ENCODE peak calls at places on chromosomes 7 and 10, in nine cellular contexts. X is psoas muscle; P is MCF 10A; E is bronchial epithelial cell; G is left ventricle myocardium inferior; H is CD8-positive, alpha-beta T cell; N is fibroblast of lung; A is AG10803; R is nephron progenitor cell. W is an unnamed sample.

GRCh38 chr7:69772699-69773436 is 174.6 kb downstream of the AUTS2 start:
- DNase-seq in R (no peak), G (no peak), P (no peak), H (no peak), E (no peak), N (no peak), A (no peak), X (no peak), W (no peak)

GRCh38 chr7:135164357-135165021 is 6.0 kb downstream of the CYREN start:
- DNase-seq in G (no peak), P (no peak), A (no peak), R (no peak), X (peak), H (no peak), E (no peak), N (no peak), W (no peak)

GRCh38 chr7:67056683-67057082 is 60.0 kb downstream of the TYW1 start:
- DNase-seq in R (no peak), E (no peak), X (no peak), A (no peak), H (no peak), N (no peak), G (no peak), P (no peak), W (no peak)

GRCh38 chr7:21568762-21569161 is 25.9 kb downstream of the DNAH11 start:
- DNase-seq in N (peak), H (no peak), P (peak), R (no peak), X (no peak), A (no peak), G (no peak), E (peak), W (no peak)

GRCh38 chr10:78745445-78745844 is 323.3 kb upstream of the ZMIZ1 start:
- DNase-seq in A (no peak), N (no peak), H (no peak), E (no peak), P (no peak), R (no peak), X (no peak), G (no peak), W (no peak)

GRCh38 chr10:85527610-85528317 is 838.8 kb downstream of the GRID1 start:
- DNase-seq in A (no peak), N (no peak), P (peak), H (no peak), E (peak), G (no peak), R (no peak), X (no peak), W (peak)

GRCh38 chr10:35388682-35389081 is 52.4 kb downstream of the CCNY start:
- DNase-seq in P (no peak), A (no peak), H (no peak), G (no peak), E (no peak), X (no peak), R (no peak), N (no peak), W (no peak)

GRCh38 chr10:68271104-68271882 is 39.4 kb upstream of the ATOH7 start:
- DNase-seq in A (peak), X (no peak), N (no peak), R (no peak), P (no peak), G (no peak), H (no peak), E (no peak), W (no peak)

GRCh38 chr7:120785056-120785455 is 72.9 kb downstream of the TSPAN12 start:
- DNase-seq in H (no peak), A (no peak), N (no peak), G (no peak), P (no peak), X (no peak), E (no peak), R (no peak), W (no peak)

DNA sequence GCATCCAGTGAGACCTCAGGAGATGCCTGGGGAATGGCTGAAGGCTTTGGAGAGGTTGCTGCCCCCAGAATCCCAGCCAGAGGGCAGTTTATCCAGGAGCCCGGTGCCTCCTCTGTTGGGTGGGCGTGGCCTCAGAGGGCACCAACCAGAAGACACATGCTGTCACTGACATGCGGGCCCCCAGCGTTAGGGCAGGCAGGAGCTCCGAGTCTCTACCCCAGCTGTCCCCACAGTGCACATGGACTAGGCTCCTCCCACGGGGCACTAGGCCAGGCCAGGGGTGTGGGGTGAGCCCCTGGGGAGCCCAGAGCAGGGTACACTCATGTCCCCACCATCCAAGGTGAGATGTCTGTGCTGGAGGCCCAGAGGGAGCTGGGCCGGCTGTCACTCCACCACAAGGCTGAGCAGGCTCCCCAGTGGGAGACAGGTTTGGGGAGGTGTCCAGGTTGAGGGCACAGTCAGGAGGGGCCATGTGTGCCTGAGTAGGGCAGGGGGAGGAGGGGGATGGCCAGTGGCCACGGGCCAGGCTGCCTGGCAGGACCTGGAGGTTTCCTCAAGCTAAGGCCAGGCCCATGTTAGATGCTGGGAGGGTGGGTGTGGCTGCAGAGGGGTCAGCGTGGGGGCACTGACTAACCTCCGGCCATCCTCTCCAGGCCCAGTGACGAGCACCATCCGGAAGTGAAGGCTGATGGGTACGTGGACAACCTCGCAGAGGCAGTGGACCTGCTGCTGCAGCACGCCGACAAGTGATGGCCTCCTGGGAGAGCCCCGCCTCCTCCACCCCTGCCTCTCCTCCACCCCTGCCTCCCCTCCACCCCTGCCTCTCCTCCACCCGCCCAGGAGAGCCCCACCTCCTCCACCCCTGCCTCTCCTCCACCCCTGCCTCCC is 131.3 kb downstream of the FAM53B start:
- DNase-seq in R (peak), P (no peak), X (peak), A (no peak), G (no peak), N (peak), E (no peak), H (no peak), W (no peak)
- TF ChIP-seq CTCF in R (no peak), P (no peak), X (no peak), A (no peak), G (no peak), N (no peak), E (no peak), H (no peak), W (no peak)

GRCh38 chr7:157521752-157522151 is 184.9 kb downstream of the DNAJB6 start:
- DNase-seq in R (no peak), P (no peak), G (no peak), X (no peak), E (no peak), N (no peak), A (no peak), H (no peak), W (no peak)
- TF ChIP-seq CTCF in R (no peak), P (no peak), G (no peak), X (no peak), E (no peak), N (no peak), A (no peak), H (no peak), W (no peak)

GRCh38 chr10:44966816-44967509 is 7.4 kb downstream of the RASSF4 start:
- DNase-seq in N (no peak), X (no peak), A (no peak), H (no peak), E (no peak), G (no peak), R (no peak), P (no peak), W (no peak)
- TF ChIP-seq CTCF in N (peak), X (peak), A (peak), H (no peak), E (no peak), G (peak), R (peak), P (peak), W (peak)

GRCh38 chr10:105063796-105064195 is 422.7 kb downstream of the SORCS3 start:
- DNase-seq in X (no peak), A (peak), R (peak), G (peak), P (peak), N (peak), E (peak), H (no peak), W (peak)
- TF ChIP-seq CTCF in X (no peak), A (peak), R (peak), G (peak), P (peak), N (peak), E (peak), H (no peak), W (peak)

GRCh38 chr10:71835671-71836593 is 15.1 kb downstream of the PSAP start:
- DNase-seq in E (no peak), P (peak), R (peak), H (no peak), A (peak), N (peak), G (peak), X (peak), W (no peak)

GRCh38 chr10:71836594-71836970 is 14.5 kb downstream of the PSAP start:
- DNase-seq in R (no peak), A (peak), E (no peak), G (no peak), X (no peak), P (no peak), N (no peak), H (no peak), W (no peak)

GRCh38 chr10:71834343-71834674 is 16.7 kb downstream of the PSAP start:
- DNase-seq in P (no peak), X (no peak), R (no peak), E (no peak), G (no peak), A (no peak), H (no peak), N (no peak), W (no peak)

GRCh38 chr10:71838264-71839211 is 12.5 kb downstream of the PSAP start:
- DNase-seq in R (no peak), H (no peak), X (no peak), G (no peak), P (peak), E (peak), A (peak), N (no peak), W (no peak)

DNA sequence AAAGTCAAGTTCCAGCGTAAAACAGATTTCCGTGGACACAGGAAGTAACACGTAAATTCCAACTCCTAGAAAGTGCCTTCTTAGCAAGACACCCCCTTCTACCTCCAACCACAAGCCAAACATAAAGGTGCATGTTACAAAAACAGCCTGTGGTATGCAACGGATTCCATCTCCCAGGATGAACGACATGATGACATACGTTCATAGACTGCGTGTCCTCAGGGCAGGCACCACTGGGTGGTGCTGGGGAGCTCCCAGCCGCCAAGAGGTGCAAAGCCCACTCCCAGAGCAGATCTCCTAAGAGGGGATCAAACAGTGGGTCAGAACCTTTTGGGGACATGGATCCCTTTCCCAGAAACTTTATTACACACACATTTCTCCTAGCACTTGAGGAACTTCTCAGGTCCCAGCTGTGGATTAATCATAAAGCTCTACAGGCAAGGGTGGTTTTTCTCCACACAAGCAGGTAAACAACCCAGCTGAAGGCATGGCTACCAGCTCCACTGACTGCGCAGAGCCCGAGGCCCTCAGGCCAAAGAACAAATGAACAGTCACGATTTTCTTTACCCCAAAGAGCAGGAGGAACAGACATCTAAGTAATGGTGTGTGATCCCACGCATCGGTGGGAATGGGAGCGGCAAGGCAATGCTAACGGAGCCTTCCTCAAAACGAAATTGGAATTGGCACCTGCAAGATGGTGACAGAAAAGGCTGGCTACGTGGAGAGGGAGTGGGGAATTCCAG is 13.8 kb downstream of the PSAP start:
- DNase-seq in N (no peak), P (peak), R (peak), X (no peak), A (no peak), G (no peak), E (no peak), H (no peak), W (peak)
- TF ChIP-seq CTCF in N (peak), P (peak), R (peak), X (peak), A (peak), G (peak), E (peak), H (no peak), W (peak)

DNA sequence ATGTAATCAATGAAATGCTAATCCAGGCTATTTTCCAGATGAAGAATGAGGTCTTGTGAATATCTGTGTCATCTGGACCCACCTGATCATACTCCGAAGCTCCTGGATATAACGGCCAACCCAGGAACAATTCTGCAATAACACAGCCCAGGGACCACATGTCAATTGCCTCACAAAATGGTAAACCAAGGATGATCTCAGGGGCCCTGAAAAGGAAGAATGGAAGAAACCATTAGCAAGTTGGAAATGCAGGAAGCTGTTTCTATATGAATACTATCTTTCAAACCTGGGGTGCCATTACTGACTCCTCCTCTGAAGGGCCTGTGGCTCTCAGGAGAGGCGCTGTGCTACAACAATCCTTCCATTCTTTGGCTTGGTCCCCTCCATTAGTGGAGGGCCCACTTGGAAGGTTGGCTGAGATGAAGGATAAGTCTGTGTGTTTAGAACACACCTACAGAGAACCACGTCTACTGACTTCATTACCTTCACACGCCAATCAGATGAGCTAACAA is 108.1 kb downstream of the CLEC2L start:
- DNase-seq in H (no peak), E (no peak), R (no peak), G (no peak), A (no peak), X (no peak), P (no peak), N (no peak), W (no peak)
- TF ChIP-seq CTCF in H (no peak), E (no peak), R (no peak), G (no peak), A (no peak), X (no peak), P (no peak), N (no peak), W (no peak)

GRCh38 chr7:155450558-155450827 is 7.4 kb upstream of the EN2 start:
- DNase-seq in R (no peak), A (no peak), E (no peak), N (no peak), H (no peak), P (no peak), X (no peak), G (no peak), W (no peak)

GRCh38 chr7:155452505-155453295 is 5.2 kb upstream of the EN2 start:
- DNase-seq in X (no peak), G (no peak), H (no peak), E (no peak), N (no peak), A (no peak), P (no peak), R (no peak), W (no peak)

GRCh38 chr7:155450828-155451521 is 7.0 kb upstream of the EN2 start:
- DNase-seq in G (no peak), N (no peak), A (no peak), X (no peak), H (no peak), R (no peak), P (no peak), E (no peak), W (no peak)

GRCh38 chr7:155449880-155450557 is 7.9 kb upstream of the EN2 start:
- DNase-seq in N (no peak), R (no peak), A (no peak), P (no peak), G (no peak), X (no peak), E (no peak), H (no peak), W (no peak)

DNA sequence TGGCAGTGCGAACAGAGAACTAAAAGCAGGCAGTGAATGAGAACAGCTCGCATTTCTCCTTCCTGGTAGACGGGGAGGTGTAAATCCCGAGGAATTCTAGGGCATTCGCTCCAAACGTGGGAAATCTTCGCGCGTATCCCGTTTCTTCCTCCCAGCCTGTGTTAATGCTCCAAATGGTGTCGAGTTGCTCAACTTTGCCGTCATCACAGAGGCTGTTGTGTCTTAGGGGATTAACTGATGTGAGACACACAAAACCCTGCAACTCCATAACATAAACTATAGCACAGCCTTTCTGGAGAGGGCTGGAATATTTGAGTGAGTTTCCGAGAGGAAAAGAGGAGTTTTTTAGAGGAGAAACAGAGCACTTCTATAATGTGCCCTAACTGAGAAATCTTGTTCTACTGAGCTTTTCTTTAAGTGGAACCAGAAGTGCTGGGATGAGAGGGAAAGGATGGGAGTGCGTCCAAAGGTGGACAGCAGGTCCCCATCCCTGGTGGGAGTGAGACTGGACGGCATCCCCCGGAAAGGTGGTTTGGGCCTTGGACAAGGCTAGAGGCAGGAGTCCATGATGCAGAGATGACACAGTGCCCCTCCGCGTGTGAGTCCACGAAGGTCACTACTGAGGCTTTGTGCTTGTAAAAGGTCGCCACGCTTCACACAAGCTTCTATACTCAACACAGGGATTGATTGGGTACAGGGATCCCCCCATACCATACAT is 6.2 kb upstream of the EN2 start:
- DNase-seq in H (no peak), P (no peak), X (no peak), R (no peak), G (no peak), E (no peak), N (no peak), A (no peak), W (no peak)
- TF ChIP-seq CTCF in H (no peak), P (no peak), X (no peak), R (no peak), G (no peak), E (no peak), N (no peak), A (no peak), W (no peak)

DNA sequence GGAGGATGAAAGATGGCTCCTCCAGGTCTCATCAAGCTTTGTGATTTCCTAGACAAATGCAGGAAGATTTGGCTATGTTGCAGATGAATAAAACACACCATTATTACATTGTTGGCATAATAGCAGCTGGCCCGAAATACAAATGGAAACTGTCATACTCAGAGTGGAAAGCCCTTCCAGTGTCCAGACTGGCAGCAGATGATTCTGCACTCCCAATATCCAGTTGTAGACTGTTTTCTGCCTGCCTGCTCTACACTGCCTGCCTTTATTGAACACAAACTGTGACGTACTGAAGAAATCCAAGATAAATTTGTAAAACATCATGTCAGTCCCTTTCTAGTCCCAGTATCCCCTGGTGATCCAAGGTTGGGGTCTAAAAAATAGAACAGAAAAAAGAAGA is 99.7 kb upstream of the FZD1 start:
- DNase-seq in A (peak), H (no peak), P (no peak), E (no peak), G (no peak), R (no peak), X (no peak), N (peak), W (no peak)
- TF ChIP-seq CTCF in A (no peak), H (no peak), P (no peak), E (no peak), G (no peak), R (no peak), X (no peak), N (no peak), W (no peak)